ENCODE peak calls at places on chromosomes 13 and 19, in eight cellular contexts. Z is GM12878, P is transverse colon, K is HepG2, Q is HCT116, B is H1, R is prostate gland, W is upper lobe of left lung. C is an unnamed sample.

GRCh38 chr19:13718733-13719132 is 45.6 kb upstream of the MRI1 start:
- DNase-seq in Z (no peak), P (peak), K (no peak), Q (no peak), B (no peak), R (no peak), W (no peak), C (no peak)

GRCh38 chr13:30608364-30608763 is 9.4 kb upstream of the USPL1 start:
- DNase-seq in Z (no peak), P (no peak), K (no peak), Q (no peak), B (no peak), R (no peak), W (no peak), C (no peak)

GRCh38 chr19:16435238-16435911 is 36.4 kb downstream of the EPS15L1 start:
- DNase-seq in Z (no peak), P (peak), K (no peak), Q (no peak), B (no peak), R (no peak), W (no peak), C (no peak)

GRCh38 chr13:73914119-73914518 is 220.1 kb downstream of the KLF12 start:
- DNase-seq in Z (no peak), P (no peak), K (no peak), Q (no peak), B (no peak), R (no peak), W (no peak), C (no peak)

GRCh38 chr13:40063278-40063698 is 407.8 kb downstream of the COG6 start:
- DNase-seq in Z (no peak), P (no peak), K (no peak), Q (no peak), B (no peak), R (no peak), W (no peak), C (no peak)

GRCh38 chr19:4108767-4109625 is 14.9 kb downstream of the MAP2K2 start:
- DNase-seq in Z (peak), P (peak), K (no peak), Q (no peak), B (no peak), R (no peak), W (peak), C (peak)

GRCh38 chr13:111233080-111233479 is 87.4 kb upstream of the TEX29 start:
- DNase-seq in Z (no peak), P (no peak), K (no peak), Q (no peak), B (no peak), R (no peak), W (no peak), C (no peak)

GRCh38 chr13:113919761-113920160 is 54.1 kb downstream of the C13orf46 start:
- DNase-seq in Z (no peak), P (no peak), K (no peak), Q (no peak), B (no peak), R (no peak), W (peak), C (peak)

GRCh38 chr13:24218320-24218719 is 57.8 kb downstream of the SPATA13 start:
- DNase-seq in Z (no peak), P (no peak), K (no peak), Q (no peak), B (no peak), R (no peak), W (no peak), C (no peak)

GRCh38 chr19:15466851-15467733 is 2.7 kb upstream of the RASAL3 start:
- DNase-seq in Z (peak), P (peak), K (no peak), Q (no peak), B (no peak), R (no peak), W (peak), C (no peak)

GRCh38 chr13:33927315-33927714 is 109.4 kb downstream of the RFC3 start:
- DNase-seq in Z (no peak), P (no peak), K (no peak), Q (no peak), B (no peak), R (no peak), W (no peak), C (no peak)

GRCh38 chr13:65417953-65418352 is 1812.2 kb downstream of the PCDH9 start:
- DNase-seq in Z (no peak), P (no peak), K (no peak), Q (no peak), B (no peak), R (no peak), W (no peak), C (no peak)

GRCh38 chr13:31485183-31485582 is 254.1 kb upstream of the RXFP2 start:
- DNase-seq in Z (no peak), P (no peak), K (no peak), Q (no peak), B (no peak), R (no peak), W (no peak), C (no peak)

GRCh38 chr19:46453661-46454060 is 17.7 kb downstream of the PNMA8A start:
- DNase-seq in Z (no peak), P (no peak), K (no peak), Q (no peak), B (no peak), R (peak), W (no peak), C (no peak)

GRCh38 chr13:30520571-30520970 is 54.8 kb upstream of the HMGB1 start:
- DNase-seq in Z (no peak), P (no peak), K (no peak), Q (no peak), B (no peak), R (no peak), W (no peak), C (no peak)

GRCh38 chr19:6480843-6481415 is 658 bp downstream of the DENND1C start:
- DNase-seq in Z (no peak), P (no peak), K (no peak), Q (no peak), B (no peak), R (no peak), W (no peak), C (no peak)

GRCh38 chr19:4985551-4985991 is 16.7 kb downstream of the KDM4B start:
- DNase-seq in Z (no peak), P (no peak), K (no peak), Q (no peak), B (no peak), R (no peak), W (no peak), C (no peak)

GRCh38 chr13:101875091-101875490 is 422.6 kb downstream of the ITGBL1 start:
- DNase-seq in Z (no peak), P (no peak), K (no peak), Q (no peak), B (no peak), R (no peak), W (no peak), C (no peak)

GRCh38 chr19:47158879-47159509 is 28.4 kb downstream of the SAE1 start:
- DNase-seq in Z (no peak), P (no peak), K (no peak), Q (no peak), B (no peak), R (no peak), W (no peak), C (no peak)

GRCh38 chr13:28820099-28821051 is at the start of gene MTUS2:
- DNase-seq in Z (no peak), P (no peak), K (no peak), Q (no peak), B (peak), R (no peak), W (no peak), C (no peak)

GRCh38 chr19:33373701-33374405 is at the start of gene CEBPG:
- DNase-seq in Z (no peak), P (peak), K (no peak), Q (no peak), B (peak), R (no peak), W (peak), C (peak)

GRCh38 chr13:24827799-24828198 is 63.8 kb downstream of the RNF17 start:
- DNase-seq in Z (no peak), P (no peak), K (no peak), Q (no peak), B (no peak), R (no peak), W (no peak), C (no peak)

GRCh38 chr19:51111606-51112005 is 3.4 kb upstream of the CTU1 start:
- DNase-seq in Z (no peak), P (no peak), K (peak), Q (peak), B (no peak), R (no peak), W (no peak), C (no peak)

GRCh38 chr19:3604987-3605343 is 1.7 kb downstream of the TBXA2R start:
- DNase-seq in Z (peak), P (no peak), K (no peak), Q (no peak), B (no peak), R (no peak), W (no peak), C (no peak)

GRCh38 chr19:34269968-34270621 is 15.7 kb downstream of the GARRE1 start:
- DNase-seq in Z (peak), P (peak), K (peak), Q (no peak), B (no peak), R (no peak), W (peak), C (peak)

GRCh38 chr13:35923347-35923746 is 207.8 kb downstream of the DCLK1 start:
- DNase-seq in Z (no peak), P (no peak), K (no peak), Q (peak), B (no peak), R (no peak), W (no peak), C (no peak)

DNA sequence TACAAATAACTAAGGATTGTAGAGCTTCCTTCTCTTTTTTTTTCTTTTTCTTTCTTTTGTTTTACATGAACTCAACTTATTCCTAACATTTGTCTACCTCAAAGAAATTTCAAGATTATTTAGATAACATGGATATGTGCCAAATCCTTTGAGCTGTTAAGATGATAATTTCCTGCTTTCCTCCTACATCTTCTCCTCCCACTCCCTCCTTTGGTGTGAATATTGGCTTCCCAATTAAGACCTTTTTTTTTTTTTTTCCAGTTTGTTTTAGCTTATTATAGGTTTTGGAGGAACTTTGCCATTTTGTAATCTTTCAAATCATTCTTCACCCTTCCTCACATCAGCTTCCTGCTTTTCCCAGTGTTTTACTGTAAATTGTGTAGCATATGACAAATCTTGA is 10.6 kb downstream of the NHLRC3 start:
- DNase-seq in Z (no peak), P (no peak), K (no peak), Q (no peak), B (no peak), R (no peak), W (no peak), C (no peak)
- TF ChIP-seq POLR2AphosphoS5 in Z (no peak), P (no peak), K (no peak), Q (no peak), B (no peak), R (no peak), W (no peak), C (no peak)

DNA sequence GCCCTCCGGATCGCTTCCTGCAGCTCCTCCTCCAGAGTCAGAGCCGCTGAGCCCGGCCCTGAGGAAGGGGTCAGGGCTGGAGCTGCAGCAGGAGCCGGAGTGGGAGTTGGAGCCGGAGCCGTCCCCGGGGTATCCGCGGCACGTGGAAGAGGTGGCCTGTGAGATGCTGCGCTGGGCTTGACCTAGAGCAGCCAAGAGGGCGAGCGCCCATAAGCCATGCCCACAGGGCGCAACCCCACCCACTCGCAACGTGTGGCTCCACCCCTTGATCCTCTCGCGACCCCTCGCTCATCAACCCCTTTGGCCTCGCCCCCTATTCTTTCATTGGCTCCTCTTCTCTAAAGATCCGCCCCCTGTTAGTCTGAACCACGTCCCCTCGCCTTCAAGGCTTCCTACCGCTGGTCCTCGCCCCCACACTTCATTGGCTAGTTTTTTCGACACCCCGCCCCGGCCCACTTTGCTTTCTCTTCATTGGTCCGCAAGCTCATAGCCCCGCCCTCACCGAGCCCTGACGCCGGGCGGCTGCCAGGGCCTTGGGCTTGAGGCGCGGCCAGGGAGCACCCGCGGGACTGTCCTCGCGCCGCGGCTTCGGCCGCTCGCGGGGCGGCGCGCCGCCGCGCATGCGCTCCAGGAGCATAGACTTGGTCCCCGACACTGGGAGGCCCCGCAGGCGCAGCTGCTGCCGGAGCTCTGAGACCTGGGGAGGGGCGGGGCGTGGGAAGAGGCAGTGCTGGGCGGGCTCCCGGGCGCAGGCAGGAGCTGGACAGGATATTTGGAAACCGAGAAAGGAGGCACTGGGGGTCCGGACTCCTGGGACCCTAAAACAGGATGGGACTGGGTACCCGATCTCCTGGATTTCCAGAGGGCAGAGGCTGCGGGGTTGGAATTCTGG is 5.4 kb downstream of the MAMSTR start:
- DNase-seq in Z (peak), P (peak), K (peak), Q (peak), B (peak), R (peak), W (peak), C (peak)
- TF ChIP-seq POLR2A in Z (peak), P (peak), K (no peak), Q (peak), B (no peak), R (peak), W (no peak), C (no peak)

GRCh38 chr19:53597023-53597422 is 34.8 kb upstream of the DPRX start:
- DNase-seq in Z (no peak), P (no peak), K (peak), Q (no peak), B (no peak), R (peak), W (no peak), C (no peak)

GRCh38 chr19:53598361-53598760 is 33.4 kb upstream of the DPRX start:
- DNase-seq in Z (no peak), P (no peak), K (no peak), Q (no peak), B (no peak), R (peak), W (no peak), C (no peak)

GRCh38 chr19:53595510-53595867 is 36.3 kb upstream of the DPRX start:
- DNase-seq in Z (no peak), P (no peak), K (no peak), Q (no peak), B (no peak), R (no peak), W (no peak), C (no peak)

GRCh38 chr19:53596056-53596455 is 35.7 kb upstream of the DPRX start:
- DNase-seq in Z (no peak), P (no peak), K (no peak), Q (no peak), B (peak), R (no peak), W (no peak), C (no peak)

DNA sequence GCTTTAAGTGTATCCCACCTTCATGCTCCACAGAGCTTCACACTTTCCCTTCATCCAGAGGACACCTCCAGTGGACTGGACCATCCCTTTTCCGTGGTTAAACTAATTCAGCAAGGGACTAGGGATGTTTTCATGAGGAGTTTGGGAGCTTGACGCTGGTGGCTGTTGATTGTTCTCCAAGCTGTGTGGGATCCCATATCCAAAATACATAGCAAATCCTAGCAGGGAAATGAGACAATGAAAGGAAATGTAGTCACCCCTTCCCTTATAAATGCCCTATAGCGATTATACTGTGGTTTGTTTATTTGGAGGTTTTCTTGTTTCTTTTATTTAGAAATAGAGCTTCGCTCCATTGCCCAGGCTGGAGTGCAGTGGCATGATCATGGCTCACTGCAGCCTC is 31.6 kb upstream of the DPRX start:
- DNase-seq in Z (no peak), P (no peak), K (no peak), Q (no peak), B (no peak), R (no peak), W (no peak), C (no peak)
- TF ChIP-seq CTCF in Z (no peak), P (no peak), K (no peak), Q (no peak), B (no peak), R (no peak), W (no peak), C (no peak)

GRCh38 chr19:40923934-40924391 is 41.9 kb upstream of the CYP2A7 start:
- DNase-seq in Z (no peak), P (no peak), K (no peak), Q (no peak), B (no peak), R (no peak), W (peak), C (peak)

GRCh38 chr19:40921005-40921897 is 39.2 kb upstream of the CYP2A7 start:
- DNase-seq in Z (no peak), P (peak), K (peak), Q (peak), B (no peak), R (peak), W (peak), C (peak)

DNA sequence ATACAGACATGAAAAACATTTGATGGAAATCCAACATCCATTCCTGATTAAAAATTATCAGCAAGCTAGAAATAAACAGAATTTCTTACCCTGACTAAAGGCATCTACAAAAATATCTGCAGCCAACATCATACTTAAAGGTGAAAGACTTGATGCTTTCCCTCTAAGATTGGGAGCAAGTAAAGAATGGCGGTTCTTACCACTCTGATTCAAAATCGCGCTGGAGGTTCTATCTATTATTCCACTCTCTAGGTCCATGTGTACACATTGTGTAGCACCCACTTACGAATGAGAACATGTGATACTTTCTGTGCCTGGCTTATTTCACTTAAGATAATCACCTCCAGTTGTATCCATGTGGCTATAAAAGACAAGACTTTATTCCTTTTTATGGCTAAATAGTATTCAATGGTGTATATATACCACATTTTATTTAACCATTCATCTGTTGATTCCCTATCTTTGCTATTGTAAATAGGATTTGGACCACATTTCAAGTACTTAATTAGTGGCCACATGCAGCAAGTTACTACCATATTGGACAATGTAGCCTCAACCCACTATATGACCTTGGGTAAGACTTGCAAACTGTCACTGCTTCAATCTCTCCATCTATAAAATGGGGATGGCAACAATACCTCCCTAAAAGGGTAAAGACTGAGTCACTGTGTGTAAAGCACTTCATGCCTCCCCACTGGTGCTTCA is 38.4 kb upstream of the CYP2A7 start:
- DNase-seq in Z (no peak), P (no peak), K (no peak), Q (no peak), B (no peak), R (no peak), W (no peak), C (no peak)
- TF ChIP-seq POLR2AphosphoS5 in Z (no peak), P (no peak), K (no peak), Q (no peak), B (no peak), R (no peak), W (no peak), C (no peak)

GRCh38 chr19:57406516-57407123 is 4.3 kb upstream of the ZNF17 start:
- DNase-seq in Z (peak), P (peak), K (peak), Q (peak), B (peak), R (peak), W (peak), C (peak)

DNA sequence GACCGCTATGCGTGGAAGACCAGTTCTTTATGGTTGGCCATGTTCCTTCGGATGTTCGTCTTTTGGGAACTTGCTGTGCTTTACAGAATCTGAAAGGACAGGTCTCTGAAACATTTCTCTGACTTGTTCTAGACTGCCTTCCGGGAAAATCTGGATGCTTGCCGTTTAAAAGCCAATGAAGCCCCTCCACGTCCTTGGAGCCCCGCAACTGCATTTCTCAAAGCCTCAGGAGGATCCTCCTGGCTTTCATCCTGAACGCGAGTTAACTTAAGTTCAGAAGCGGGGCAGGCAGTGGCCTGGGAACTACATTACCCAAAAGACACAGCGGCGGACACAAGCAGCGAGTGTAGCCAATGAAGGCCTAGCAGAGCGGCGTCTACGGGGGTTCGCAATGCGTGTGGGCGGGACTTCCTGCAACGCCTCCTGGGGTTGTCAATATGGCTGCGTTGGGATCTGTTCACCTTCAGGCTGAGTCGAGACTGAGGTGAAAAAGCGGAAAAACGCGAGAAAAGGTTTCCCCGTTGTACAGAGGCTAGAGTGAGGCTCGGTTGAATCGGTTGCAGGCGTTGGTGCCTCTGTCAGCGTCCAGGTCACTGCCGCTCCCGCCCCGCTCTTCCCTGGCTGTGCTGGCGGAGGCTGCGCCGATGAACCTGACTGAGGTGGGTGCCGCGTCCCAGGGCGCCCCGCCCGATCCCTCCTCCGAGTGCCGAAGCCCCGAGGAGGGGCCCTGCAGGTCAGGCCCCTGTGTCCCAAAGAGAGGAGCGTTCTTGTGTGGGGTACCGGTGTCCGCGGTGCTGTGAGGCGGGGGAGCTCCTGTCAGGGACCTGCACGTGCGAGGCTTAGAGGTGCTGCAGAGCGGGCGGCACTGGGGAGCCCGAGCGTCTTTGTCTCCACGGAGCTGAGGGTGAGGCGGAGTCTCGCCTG is at the start of gene ZNF17:
- DNase-seq in Z (peak), P (peak), K (peak), Q (peak), B (peak), R (peak), W (peak), C (peak)
- TF ChIP-seq POLR2A in Z (peak), P (peak), K (peak), Q (peak), B (peak), R (peak), W (no peak), C (no peak)